ENCODE peak calls at places on chromosomes 13 and 19, in four cellular contexts. H is K562, Y is H1, D is sigmoid colon. I is an unnamed sample. For H3K36me3, the result is how much of the 10 kb centered on the place peaks cover.

GRCh38 chr13:79435549-79435948 is 29.5 kb upstream of the RBM26 start:
- DNase-seq in Y (no peak), D (no peak), H (no peak), I (no peak)

GRCh38 chr13:40116008-40116407 is 460.5 kb downstream of the COG6 start:
- DNase-seq in H (peak), D (no peak), Y (no peak), I (no peak)

GRCh38 chr13:80040219-80040976 is 300.5 kb downstream of the SPRY2 start:
- DNase-seq in H (no peak), Y (no peak), D (no peak), I (no peak)

GRCh38 chr13:25806304-25806974 is 245.4 kb downstream of the SHISA2 start:
- DNase-seq in D (no peak), Y (no peak), H (no peak), I (no peak)

GRCh38 chr19:1000095-1000494 is at the start of gene GRIN3B:
- DNase-seq in H (peak), Y (peak), D (no peak), I (peak)

GRCh38 chr19:40723661-40724254 is 6.8 kb downstream of the ITPKC start:
- DNase-seq in Y (no peak), D (no peak), H (no peak), I (no peak)

GRCh38 chr13:29476046-29476445 is 119.4 kb downstream of the SLC7A1 start:
- DNase-seq in H (no peak), Y (no peak), D (no peak), I (no peak)

GRCh38 chr19:42272535-42272897 is 3.5 kb downstream of the CIC start:
- DNase-seq in Y (no peak), D (no peak), H (no peak), I (no peak)

GRCh38 chr13:87123987-87124784 is 547.0 kb upstream of the SLITRK5 start:
- DNase-seq in D (no peak), Y (no peak), H (peak), I (no peak)

GRCh38 chr13:113115363-113116205 is 7.0 kb upstream of the F10 start:
- DNase-seq in D (peak), Y (peak), H (no peak), I (no peak)

GRCh38 chr19:45601524-45602522 is at the start of gene GPR4:
- DNase-seq in H (peak), Y (peak), D (no peak), I (no peak)

GRCh38 chr19:51372649-51373504 is at the start of gene NKG7:
- DNase-seq in D (no peak), H (peak), Y (no peak), I (no peak)

GRCh38 chr13:72983085-72983768 is 75.6 kb upstream of the KLF5 start:
- DNase-seq in H (no peak), D (no peak), Y (no peak), I (no peak)

GRCh38 chr13:109867766-109868165 is 81.4 kb upstream of the IRS2 start:
- DNase-seq in Y (no peak), D (no peak), H (no peak), I (no peak)

GRCh38 chr13:26663801-26664200 is 96.8 kb downstream of the GPR12 start:
- DNase-seq in D (no peak), Y (no peak), H (no peak), I (no peak)

GRCh38 chr19:40962460-40962961 is 28.6 kb upstream of the CYP2B6 start:
- DNase-seq in H (no peak), D (no peak), Y (no peak), I (no peak)

GRCh38 chr19:4567584-4568071 is 8.1 kb upstream of the SEMA6B start:
- DNase-seq in Y (peak), H (peak), D (no peak), I (no peak)

GRCh38 chr19:58575183-58576041 is 2.3 kb upstream of the MZF1 start:
- DNase-seq in D (peak), H (peak), Y (peak), I (peak)

GRCh38 chr13:102688306-102688973 is 6.4 kb downstream of the METTL21C start:
- DNase-seq in H (no peak), Y (no peak), D (no peak), I (no peak)

GRCh38 chr13:104954210-104954609 is 1581.3 kb downstream of the EFNB2 start:
- DNase-seq in Y (no peak), H (no peak), D (no peak), I (no peak)

GRCh38 chr19:44438441-44438840 is 9.8 kb downstream of the ZNF229 start:
- DNase-seq in Y (no peak), D (no peak), H (no peak), I (no peak)
- H3K36me3 ChIP-seq in Y (under half), D (half or more), H (under half), I (under half)

GRCh38 chr13:44917589-44918322 is 71.5 kb downstream of the NUFIP1 start:
- DNase-seq in H (peak), Y (peak), D (peak), I (peak)
- TF ChIP-seq POLR2A in H (peak), Y (no peak), D (peak), I (peak)

DNA sequence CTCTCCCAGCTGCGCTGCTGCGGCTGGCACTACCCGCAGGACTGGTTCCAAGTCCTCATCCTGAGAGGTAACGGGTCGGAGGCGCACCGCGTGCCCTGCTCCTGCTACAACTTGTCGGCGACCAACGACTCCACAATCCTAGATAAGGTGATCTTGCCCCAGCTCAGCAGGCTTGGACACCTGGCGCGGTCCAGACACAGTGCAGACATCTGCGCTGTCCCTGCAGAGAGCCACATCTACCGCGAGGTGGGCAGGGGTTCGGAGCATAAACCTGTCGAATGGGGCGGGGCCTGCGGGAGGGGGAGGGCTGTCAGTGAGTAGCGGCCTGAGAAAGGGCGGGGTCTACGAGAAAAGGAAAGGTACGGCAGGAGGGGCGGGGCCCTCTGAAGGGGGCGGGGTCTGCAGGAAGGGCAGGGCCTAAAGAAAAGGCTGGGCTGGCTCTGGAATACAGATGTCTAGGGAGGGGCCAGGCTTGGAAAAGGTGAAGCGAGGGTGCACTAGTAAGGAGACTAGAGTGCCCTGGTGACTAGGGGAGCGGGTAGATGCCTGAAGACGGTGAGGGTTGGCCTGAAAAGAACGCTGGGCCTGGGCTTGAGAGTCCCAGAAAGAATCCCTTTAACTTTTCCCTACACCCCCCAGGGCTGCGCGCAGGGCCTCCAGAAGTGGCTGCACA is 3.6 kb downstream of the CD37 start:
- DNase-seq in D (peak), H (peak), Y (peak), I (peak)
- TF ChIP-seq POLR2AphosphoS5 in D (no peak), H (no peak), Y (peak), I (no peak)

DNA sequence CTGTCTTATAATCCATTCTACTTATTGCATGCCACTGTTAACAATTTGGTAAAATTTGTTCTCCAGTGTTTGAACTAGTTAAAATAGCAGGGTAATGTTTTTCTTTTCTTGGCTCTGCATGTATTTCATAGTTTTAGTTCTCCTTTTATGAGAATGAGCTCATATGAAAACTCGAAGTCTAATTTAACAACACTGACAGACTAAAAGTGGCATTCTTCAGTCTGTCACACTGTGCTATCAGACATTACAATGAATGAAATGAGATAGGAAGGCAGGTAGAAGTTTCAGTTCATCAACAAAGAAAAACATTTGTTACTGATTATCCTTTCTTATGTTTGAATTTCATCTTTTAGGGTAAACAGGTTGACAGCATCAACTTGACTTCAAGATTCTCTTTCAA is 10.1 kb downstream of the SPRYD7 start:
- DNase-seq in Y (no peak), H (no peak), D (no peak), I (no peak)
- H3K36me3 ChIP-seq in Y (under half), H (under half), D (half or more), I (under half)

DNA sequence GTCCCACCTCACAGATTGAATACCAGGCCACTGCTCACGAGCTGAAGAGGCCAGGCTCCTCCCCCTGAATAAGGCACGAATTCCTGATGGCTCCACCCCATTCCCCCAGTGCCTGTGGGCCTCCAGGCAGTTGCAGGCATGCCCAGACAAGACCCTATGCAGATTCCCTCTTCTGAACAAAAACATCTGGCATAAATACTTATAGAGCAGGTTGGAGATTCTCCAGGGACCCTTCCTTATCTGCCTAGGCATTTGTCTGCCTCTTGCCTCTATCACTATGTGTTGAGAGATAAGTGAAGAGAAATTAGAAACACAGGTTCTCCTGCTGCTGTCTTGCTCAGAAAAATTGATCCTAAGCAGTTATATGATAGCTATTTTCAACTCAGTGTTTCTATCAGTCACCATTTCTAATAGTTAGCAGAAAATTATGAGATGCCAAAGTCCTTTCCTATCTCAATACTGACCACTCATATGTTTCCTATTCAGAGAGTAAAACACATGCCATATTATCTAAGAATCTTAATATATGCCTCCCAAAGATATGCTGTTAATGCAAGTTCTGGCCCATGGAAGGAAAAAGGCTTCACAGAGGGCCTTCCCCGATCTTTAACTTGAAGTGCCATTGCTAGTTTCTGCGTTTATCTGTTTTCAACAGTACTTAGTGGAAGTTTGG is 364.0 kb downstream of the KCTD12 start:
- DNase-seq in D (no peak), Y (no peak), H (peak), I (no peak)
- TF ChIP-seq POLR2A in D (no peak), Y (no peak), H (no peak), I (no peak)

GRCh38 chr19:10392120-10392519 is 11.2 kb downstream of the CDC37 start:
- DNase-seq in H (no peak), D (no peak), Y (no peak), I (no peak)

GRCh38 chr19:10393137-10393536 is 10.2 kb downstream of the CDC37 start:
- DNase-seq in Y (no peak), D (no peak), H (no peak), I (no peak)

GRCh38 chr19:10388957-10389356 is 8.6 kb upstream of the TYK2 start:
- DNase-seq in D (peak), Y (peak), H (peak), I (peak)

GRCh38 chr19:10389863-10390262 is 9.5 kb upstream of the TYK2 start:
- DNase-seq in D (no peak), Y (peak), H (peak), I (no peak)

GRCh38 chr19:10390652-10391286 is 10.4 kb upstream of the TYK2 start:
- DNase-seq in Y (peak), D (peak), H (peak), I (peak)
- TF ChIP-seq POLR2AphosphoS5 in Y (peak), D (no peak), H (no peak), I (no peak)